ENCODE peak calls at places on chromosomes 1 and 21, in ten cellular contexts. V is activated naive CD4-positive, alpha-beta T cell; S is MV-4-11; N is T follicular helper cell; Y is H9; J is fibroblast of the conjunctiva; G is uterus; D is fibroblast of lung; P is tibial nerve; I is COR-L47. M is an unnamed sample.

GRCh38 chr1:156498447-156499193 is 2.0 kb downstream of the MEF2D start:
- DNase-seq in N (no peak), V (no peak), G (peak), J (no peak), I (no peak), D (peak), P (no peak), S (peak), Y (no peak), M (no peak)

GRCh38 chr1:223221686-223222085 is 78.6 kb upstream of the TLR5 start:
- DNase-seq in S (no peak), V (no peak), G (no peak), Y (peak), N (no peak), I (no peak), P (no peak), D (no peak), J (no peak), M (no peak)

GRCh38 chr1:44326066-44326701 is 28.9 kb downstream of the ERI3 start:
- DNase-seq in N (no peak), S (no peak), Y (no peak), I (no peak), D (peak), J (no peak), P (no peak), G (no peak), V (no peak), M (no peak)

GRCh38 chr21:42429856-42430255 is 26.2 kb downstream of the UBASH3A start:
- DNase-seq in V (no peak), S (no peak), N (no peak), I (no peak), G (no peak), Y (no peak), P (no peak), D (no peak), J (no peak), M (no peak)

GRCh38 chr1:197302775-197303174 is 34.7 kb downstream of the CRB1 start:
- DNase-seq in P (no peak), J (no peak), N (no peak), Y (no peak), G (no peak), D (peak), V (no peak), S (no peak), I (no peak), M (no peak)

GRCh38 chr1:185152187-185152767 is 4.5 kb downstream of the TRMT1L start:
- DNase-seq in G (no peak), D (peak), S (peak), Y (no peak), J (peak), I (no peak), N (no peak), P (no peak), V (no peak), M (no peak)

GRCh38 chr1:117930173-117930447 is 571 bp downstream of the WDR3 start:
- DNase-seq in D (no peak), Y (no peak), J (no peak), G (no peak), I (no peak), P (no peak), V (no peak), N (no peak), S (no peak), M (no peak)

GRCh38 chr1:238649200-238649599 is 737.2 kb upstream of the CHRM3 start:
- DNase-seq in S (peak), G (no peak), V (no peak), Y (no peak), D (peak), N (no peak), I (no peak), P (no peak), J (no peak), M (no peak)

GRCh38 chr21:16476056-16476850 is 746.5 kb downstream of the USP25 start:
- DNase-seq in J (no peak), I (no peak), S (no peak), G (no peak), Y (no peak), D (peak), P (no peak), V (no peak), N (no peak), M (no peak)

GRCh38 chr1:36913523-36914060 is 120.7 kb downstream of the GRIK3 start:
- DNase-seq in N (no peak), S (no peak), Y (peak), J (no peak), V (no peak), G (no peak), P (no peak), D (no peak), I (peak), M (no peak)

GRCh38 chr1:237583270-237583669 is 307.5 kb downstream of the ZP4 start:
- DNase-seq in P (no peak), Y (no peak), J (no peak), D (no peak), G (no peak), V (no peak), N (no peak), I (no peak), S (no peak), M (no peak)

GRCh38 chr1:78472851-78473496 is 17.8 kb upstream of the PTGFR start:
- DNase-seq in J (no peak), S (no peak), P (no peak), I (no peak), D (no peak), N (no peak), V (no peak), Y (no peak), G (no peak), M (no peak)

GRCh38 chr1:108685524-108685923 is 6.6 kb upstream of the PRPF38B start:
- DNase-seq in P (no peak), D (no peak), N (no peak), S (no peak), Y (no peak), J (no peak), G (no peak), I (no peak), V (no peak), M (no peak)

GRCh38 chr1:115283249-115283648 is 54.8 kb downstream of the NGF start:
- DNase-seq in I (no peak), S (no peak), G (no peak), D (no peak), Y (no peak), N (no peak), P (no peak), J (no peak), V (no peak), M (no peak)

GRCh38 chr1:156126043-156126700 is 11.7 kb downstream of the LMNA start:
- DNase-seq in D (peak), J (peak), I (no peak), P (peak), G (peak), N (no peak), Y (peak), V (no peak), S (peak), M (no peak)

GRCh38 chr1:244176201-244176600 is 125.1 kb downstream of the ZBTB18 start:
- DNase-seq in V (no peak), Y (no peak), G (no peak), N (no peak), P (no peak), I (no peak), J (no peak), S (no peak), D (no peak), M (no peak)

GRCh38 chr1:150268342-150268705 is 492 bp downstream of the APH1A start:
- DNase-seq in I (no peak), S (no peak), Y (no peak), J (no peak), D (peak), N (peak), G (no peak), P (no peak), V (peak), M (peak)

GRCh38 chr1:155322571-155322952 is 1.9 kb downstream of the RUSC1 start:
- DNase-seq in J (no peak), P (no peak), S (no peak), G (peak), N (no peak), V (no peak), D (peak), Y (no peak), I (no peak), M (no peak)

GRCh38 chr1:156356875-156357534 is 12.0 kb upstream of the RHBG start:
- DNase-seq in V (peak), S (no peak), I (peak), G (no peak), P (no peak), Y (peak), D (no peak), J (no peak), N (peak), M (peak)

GRCh38 chr1:98467584-98467983 is 193.9 kb upstream of the SNX7 start:
- DNase-seq in N (no peak), Y (no peak), J (no peak), P (no peak), I (no peak), V (no peak), G (no peak), S (no peak), D (peak), M (no peak)

GRCh38 chr21:16389622-16390021 is 659.8 kb downstream of the USP25 start:
- DNase-seq in G (no peak), Y (no peak), D (no peak), S (no peak), J (no peak), I (no peak), P (no peak), V (no peak), N (no peak), M (no peak)

GRCh38 chr1:94980049-94980908 is 53.4 kb upstream of the CNN3 start:
- DNase-seq in G (no peak), I (no peak), D (peak), V (no peak), S (no peak), Y (no peak), P (no peak), N (no peak), J (peak), M (no peak)

GRCh38 chr1:107145637-107146036 is 4.8 kb downstream of the NTNG1 start:
- DNase-seq in P (no peak), V (no peak), I (no peak), D (no peak), S (no peak), G (no peak), J (no peak), Y (no peak), N (no peak), M (no peak)

GRCh38 chr1:212485895-212486590 is 53.3 kb downstream of the NENF start:
- DNase-seq in J (peak), V (no peak), Y (peak), N (no peak), S (peak), P (peak), D (peak), G (no peak), I (peak), M (no peak)

GRCh38 chr1:110032327-110032726 is 2.1 kb upstream of the STRIP1 start:
- DNase-seq in D (no peak), Y (no peak), J (no peak), I (no peak), N (no peak), P (no peak), G (no peak), S (no peak), V (no peak), M (no peak)

GRCh38 chr1:56532359-56532696 is 47.0 kb downstream of the PLPP3 start:
- DNase-seq in J (peak), N (no peak), Y (no peak), I (no peak), V (no peak), G (peak), D (no peak), S (no peak), P (no peak), M (no peak)

GRCh38 chr21:14864211-14865021 is 200.4 kb downstream of the NRIP1 start:
- DNase-seq in N (no peak), I (peak), G (peak), P (peak), J (peak), Y (peak), S (peak), D (peak), V (peak), M (no peak)

GRCh38 chr1:39835935-39836594 is 47.2 kb downstream of the TRIT1 start:
- DNase-seq in D (no peak), S (no peak), N (no peak), I (no peak), G (no peak), V (no peak), J (no peak), Y (no peak), P (no peak), M (no peak)

M was measured in GM12892.